ENCODE peak calls at places on chromosomes 7 and 10, in ten cellular contexts. One of them, this sample, is unnamed.
A peak's percentile ranks its signal among the peaks of the same experiment; 100 is the strongest.

GRCh38 chr7:69927461-69927860 is 329.2 kb downstream of the AUTS2 start:
- DNase-seq in HepG2: no peak
- DNase-seq in transverse colon: no peak
- DNase-seq in sigmoid colon: no peak
- DNase-seq in esophagus muscularis mucosa: no peak
- DNase-seq in A549: no peak
- DNase-seq in K562: no peak
- DNase-seq in H1: no peak
- DNase-seq in SK-N-SH: no peak
- DNase-seq in ovary: no peak
- DNase-seq in this sample: no peak

GRCh38 chr7:41007351-41007751 is 695.5 kb downstream of the INHBA start:
- DNase-seq in esophagus muscularis mucosa: no peak
- DNase-seq in sigmoid colon: no peak
- DNase-seq in HepG2: no peak
- DNase-seq in transverse colon: no peak
- DNase-seq in SK-N-SH: no peak
- DNase-seq in ovary: no peak
- DNase-seq in H1: no peak
- DNase-seq in K562: no peak
- DNase-seq in A549: no peak
- DNase-seq in this sample: no peak

GRCh38 chr7:30177186-30177585 is 42.4 kb downstream of the MTURN start:
- DNase-seq in H1: no peak
- DNase-seq in transverse colon: no peak
- DNase-seq in A549: no peak
- DNase-seq in HepG2: no peak
- DNase-seq in sigmoid colon: no peak
- DNase-seq in ovary: no peak
- DNase-seq in K562: no peak
- DNase-seq in SK-N-SH: no peak
- DNase-seq in esophagus muscularis mucosa: no peak
- DNase-seq in this sample: no peak

GRCh38 chr10:113061054-113061430 is 111.0 kb downstream of the TCF7L2 start:
- DNase-seq in sigmoid colon: no peak
- DNase-seq in HepG2: no peak
- DNase-seq in esophagus muscularis mucosa: no peak
- DNase-seq in A549: no peak
- DNase-seq in K562: no peak
- DNase-seq in SK-N-SH: no peak
- DNase-seq in transverse colon: no peak
- DNase-seq in H1: no peak
- DNase-seq in ovary: no peak
- DNase-seq in this sample: no peak

GRCh38 chr10:93445097-93445960 is 36.8 kb downstream of the MYOF start:
- DNase-seq in A549: peak; percentile 96
- DNase-seq in transverse colon: peak; percentile 89
- DNase-seq in H1: peak; percentile 88
- DNase-seq in sigmoid colon: peak; percentile 97
- DNase-seq in ovary: peak; percentile 94
- DNase-seq in K562: no peak
- DNase-seq in esophagus muscularis mucosa: peak; percentile 98
- DNase-seq in SK-N-SH: peak; percentile 80
- DNase-seq in HepG2: peak; percentile 97
- DNase-seq in this sample: peak; percentile 92

GRCh38 chr7:44484482-44485313 is 5.8 kb downstream of the NUDCD3 start:
- DNase-seq in ovary: no peak
- DNase-seq in H1: no peak
- DNase-seq in A549: no peak
- DNase-seq in SK-N-SH: no peak
- DNase-seq in esophagus muscularis mucosa: no peak
- DNase-seq in transverse colon: no peak
- DNase-seq in K562: no peak
- DNase-seq in HepG2: no peak
- DNase-seq in sigmoid colon: no peak
- DNase-seq in this sample: no peak

GRCh38 chr7:131722371-131722770 is 165.9 kb upstream of the PODXL start:
- DNase-seq in sigmoid colon: no peak
- DNase-seq in HepG2: no peak
- DNase-seq in transverse colon: no peak
- DNase-seq in esophagus muscularis mucosa: peak; percentile 47
- DNase-seq in ovary: no peak
- DNase-seq in K562: no peak
- DNase-seq in SK-N-SH: no peak
- DNase-seq in H1: no peak
- DNase-seq in A549: no peak
- DNase-seq in this sample: no peak

GRCh38 chr10:114306116-114306973 is 67.3 kb downstream of the VWA2 start:
- DNase-seq in A549: peak; percentile 88
- DNase-seq in HepG2: no peak
- DNase-seq in transverse colon: no peak
- DNase-seq in SK-N-SH: no peak
- DNase-seq in sigmoid colon: peak; percentile 45
- DNase-seq in H1: no peak
- DNase-seq in K562: no peak
- DNase-seq in ovary: no peak
- DNase-seq in esophagus muscularis mucosa: no peak
- DNase-seq in this sample: no peak

GRCh38 chr10:13649844-13650520 is 63.2 kb downstream of the PRPF18 start:
- DNase-seq in transverse colon: no peak
- DNase-seq in H1: no peak
- DNase-seq in A549: no peak
- DNase-seq in ovary: no peak
- DNase-seq in esophagus muscularis mucosa: no peak
- DNase-seq in sigmoid colon: no peak
- DNase-seq in HepG2: no peak
- DNase-seq in SK-N-SH: no peak
- DNase-seq in K562: no peak
- DNase-seq in this sample: no peak

GRCh38 chr7:101066858-101067227 is 18.4 kb upstream of the TRIM56 start:
- DNase-seq in sigmoid colon: no peak
- DNase-seq in K562: no peak
- DNase-seq in ovary: no peak
- DNase-seq in SK-N-SH: no peak
- DNase-seq in HepG2: no peak
- DNase-seq in esophagus muscularis mucosa: no peak
- DNase-seq in A549: no peak
- DNase-seq in H1: no peak
- DNase-seq in transverse colon: no peak
- DNase-seq in this sample: no peak

GRCh38 chr10:132228616-132229015 is 41.9 kb downstream of the DPYSL4 start:
- DNase-seq in A549: no peak
- DNase-seq in ovary: no peak
- DNase-seq in K562: no peak
- DNase-seq in H1: no peak
- DNase-seq in transverse colon: no peak
- DNase-seq in HepG2: no peak
- DNase-seq in esophagus muscularis mucosa: no peak
- DNase-seq in SK-N-SH: no peak
- DNase-seq in sigmoid colon: no peak
- DNase-seq in this sample: no peak

GRCh38 chr10:62613429-62613828 is 191.1 kb upstream of the ADO start:
- DNase-seq in K562: peak; percentile 11
- DNase-seq in transverse colon: no peak
- DNase-seq in SK-N-SH: no peak
- DNase-seq in HepG2: no peak
- DNase-seq in ovary: no peak
- DNase-seq in H1: no peak
- DNase-seq in sigmoid colon: no peak
- DNase-seq in A549: no peak
- DNase-seq in esophagus muscularis mucosa: no peak
- DNase-seq in this sample: no peak

GRCh38 chr10:101310528-101311439 is 43.2 kb upstream of the BTRC start:
- DNase-seq in K562: no peak
- DNase-seq in transverse colon: no peak
- DNase-seq in esophagus muscularis mucosa: no peak
- DNase-seq in A549: no peak
- DNase-seq in sigmoid colon: no peak
- DNase-seq in SK-N-SH: peak; percentile 80
- DNase-seq in HepG2: no peak
- DNase-seq in H1: no peak
- DNase-seq in ovary: peak; percentile 44
- DNase-seq in this sample: no peak

GRCh38 chr7:65925040-65925439 is 52.2 kb downstream of the VKORC1L1 start:
- DNase-seq in transverse colon: no peak
- DNase-seq in ovary: no peak
- DNase-seq in H1: no peak
- DNase-seq in HepG2: peak; percentile 43
- DNase-seq in K562: peak; percentile 16
- DNase-seq in SK-N-SH: no peak
- DNase-seq in esophagus muscularis mucosa: no peak
- DNase-seq in sigmoid colon: no peak
- DNase-seq in A549: no peak
- DNase-seq in this sample: no peak

GRCh38 chr7:133978502-133979295 is 148.4 kb upstream of the LRGUK start:
- DNase-seq in esophagus muscularis mucosa: no peak
- DNase-seq in SK-N-SH: no peak
- DNase-seq in sigmoid colon: no peak
- DNase-seq in HepG2: no peak
- DNase-seq in H1: no peak
- DNase-seq in K562: no peak
- DNase-seq in ovary: no peak
- DNase-seq in transverse colon: no peak
- DNase-seq in A549: no peak
- DNase-seq in this sample: no peak

GRCh38 chr10:49500420-49500819 is 38.5 kb downstream of the ERCC6 start:
- DNase-seq in HepG2: no peak
- DNase-seq in H1: no peak
- DNase-seq in esophagus muscularis mucosa: no peak
- DNase-seq in SK-N-SH: no peak
- DNase-seq in transverse colon: no peak
- DNase-seq in sigmoid colon: no peak
- DNase-seq in K562: no peak
- DNase-seq in A549: no peak
- DNase-seq in ovary: no peak
- DNase-seq in this sample: no peak

GRCh38 chr10:31322647-31323046 is 3.6 kb downstream of the ZEB1 start:
- DNase-seq in A549: no peak
- DNase-seq in transverse colon: no peak
- DNase-seq in ovary: no peak
- DNase-seq in K562: no peak
- DNase-seq in esophagus muscularis mucosa: no peak
- DNase-seq in HepG2: no peak
- DNase-seq in sigmoid colon: no peak
- DNase-seq in SK-N-SH: peak; percentile 32
- DNase-seq in H1: no peak
- DNase-seq in this sample: no peak
- TF ChIP-seq CTCF in A549: no peak
- TF ChIP-seq CTCF in transverse colon: no peak
- TF ChIP-seq CTCF in ovary: no peak
- TF ChIP-seq CTCF in K562: no peak
- TF ChIP-seq CTCF in esophagus muscularis mucosa: peak; percentile 33
- TF ChIP-seq CTCF in HepG2: no peak
- TF ChIP-seq CTCF in sigmoid colon: no peak
- TF ChIP-seq CTCF in SK-N-SH: peak; percentile 49
- TF ChIP-seq CTCF in H1: no peak
- TF ChIP-seq CTCF in this sample: peak; percentile 43

DNA sequence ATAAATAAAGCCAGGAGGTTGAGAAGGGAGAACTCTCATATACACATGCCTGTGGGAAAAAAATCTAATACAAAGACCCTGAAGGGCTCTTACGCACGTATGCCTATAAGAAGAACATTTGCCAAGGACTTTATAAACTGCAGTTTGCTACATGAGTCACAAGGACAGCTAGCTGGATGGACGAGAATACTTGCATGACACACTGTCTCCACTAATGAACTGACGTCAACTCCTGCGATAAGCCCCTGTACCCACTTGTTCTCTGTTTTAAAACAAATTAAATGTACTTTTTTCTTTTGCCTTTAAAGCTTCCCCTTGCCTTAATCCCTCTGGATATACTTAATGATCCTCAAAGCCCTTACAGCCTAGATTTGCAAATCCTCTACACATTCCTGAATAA is 374.6 kb upstream of the GHITM start:
- DNase-seq in HepG2: no peak
- DNase-seq in SK-N-SH: no peak
- DNase-seq in H1: no peak
- DNase-seq in K562: no peak
- DNase-seq in sigmoid colon: no peak
- DNase-seq in esophagus muscularis mucosa: no peak
- DNase-seq in transverse colon: no peak
- DNase-seq in ovary: no peak
- DNase-seq in A549: no peak
- DNase-seq in this sample: no peak
- H3K27ac ChIP-seq in HepG2: no peak overlapping the region
- H3K27ac ChIP-seq in SK-N-SH: no peak overlapping the region
- H3K27ac ChIP-seq in H1: no peak overlapping the region
- H3K27ac ChIP-seq in K562: no peak overlapping the region
- H3K27ac ChIP-seq in sigmoid colon: no peak overlapping the region
- H3K27ac ChIP-seq in esophagus muscularis mucosa: no peak overlapping the region
- H3K27ac ChIP-seq in transverse colon: no peak overlapping the region
- H3K27ac ChIP-seq in ovary: no peak overlapping the region
- H3K27ac ChIP-seq in A549: no peak overlapping the region
- H3K27ac ChIP-seq in this sample: no peak overlapping the region

DNA sequence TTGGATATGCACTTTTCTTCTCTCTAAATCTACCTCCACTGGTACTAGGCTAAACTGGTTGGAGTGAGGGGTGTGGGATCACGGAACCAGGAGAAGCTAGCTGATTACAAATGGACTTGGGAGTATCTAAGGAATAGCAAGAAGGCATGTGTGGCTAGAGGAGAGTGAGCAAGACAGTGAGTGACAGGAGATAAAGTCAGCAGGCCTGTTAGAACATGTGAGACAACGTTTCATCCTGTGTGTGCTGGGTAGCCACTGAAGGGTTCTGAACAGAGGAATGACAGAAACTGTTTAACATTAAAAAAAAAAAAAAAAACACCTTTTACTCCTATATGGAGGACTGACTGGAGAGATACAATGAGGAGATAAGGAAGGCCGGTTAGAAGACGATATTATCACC is 51.7 kb downstream of the ZNF438 start:
- DNase-seq in SK-N-SH: no peak
- DNase-seq in A549: no peak
- DNase-seq in K562: no peak
- DNase-seq in ovary: no peak
- DNase-seq in transverse colon: no peak
- DNase-seq in H1: no peak
- DNase-seq in esophagus muscularis mucosa: no peak
- DNase-seq in HepG2: no peak
- DNase-seq in sigmoid colon: no peak
- DNase-seq in this sample: no peak
- TF ChIP-seq EP300 in SK-N-SH: no peak
- TF ChIP-seq EP300 in A549: no peak
- TF ChIP-seq EP300 in K562: no peak
- TF ChIP-seq EP300 in ovary: no peak
- TF ChIP-seq EP300 in transverse colon: no peak
- TF ChIP-seq EP300 in H1: no peak
- TF ChIP-seq EP300 in esophagus muscularis mucosa: no peak
- TF ChIP-seq EP300 in HepG2: no peak
- TF ChIP-seq EP300 in sigmoid colon: no peak
- TF ChIP-seq EP300 in this sample: no peak

DNA sequence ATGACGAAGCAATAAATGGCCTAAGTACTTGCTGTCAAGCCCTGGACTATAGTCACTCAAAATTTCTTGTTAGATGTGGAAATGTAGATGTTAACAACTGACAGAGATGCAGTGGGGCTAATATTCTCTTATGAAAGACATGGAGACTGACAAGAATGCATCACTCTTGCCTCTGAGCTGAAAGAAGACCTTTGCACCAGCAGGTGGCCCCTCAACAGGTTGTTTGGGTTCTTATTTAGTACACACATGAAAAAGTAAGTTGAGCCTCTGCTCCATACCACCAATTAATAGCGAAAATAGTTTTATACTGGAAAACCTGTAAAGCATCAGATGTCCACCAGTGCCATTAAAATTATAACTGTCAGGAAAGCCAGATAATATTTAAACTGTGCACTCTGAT is 26.2 kb upstream of the FAM13C start:
- DNase-seq in K562: no peak
- DNase-seq in HepG2: no peak
- DNase-seq in A549: no peak
- DNase-seq in ovary: no peak
- DNase-seq in transverse colon: no peak
- DNase-seq in sigmoid colon: no peak
- DNase-seq in esophagus muscularis mucosa: no peak
- DNase-seq in H1: no peak
- DNase-seq in SK-N-SH: no peak
- DNase-seq in this sample: no peak
- TF ChIP-seq CTCF in K562: no peak
- TF ChIP-seq CTCF in HepG2: no peak
- TF ChIP-seq CTCF in A549: no peak
- TF ChIP-seq CTCF in ovary: no peak
- TF ChIP-seq CTCF in transverse colon: no peak
- TF ChIP-seq CTCF in sigmoid colon: no peak
- TF ChIP-seq CTCF in esophagus muscularis mucosa: no peak
- TF ChIP-seq CTCF in H1: peak; percentile 8
- TF ChIP-seq CTCF in SK-N-SH: no peak
- TF ChIP-seq CTCF in this sample: no peak

This sample was measured in tibial nerve.